ENCODE peak calls at places on chromosomes 11 and 22, in seven cellular contexts. X is IMR-90, S is psoas muscle, C is cardiac muscle cell, V is Caco-2, K is brain microvascular endothelial cell, G is GM12865. U is an unnamed sample.

GRCh38 chr11:396511-396947 is 2.5 kb downstream of the PKP3 start:
- DNase-seq in K (no peak), G (no peak), X (no peak), V (no peak), S (no peak), C (peak; percentile 42), U (no peak)

GRCh38 chr22:32446321-32446720 is 17.9 kb downstream of the BPIFC start:
- DNase-seq in X (peak; percentile 4), K (no peak), C (no peak), S (no peak), G (no peak), V (no peak), U (no peak)

GRCh38 chr11:118156531-118157185 is 4.0 kb upstream of the SCN4B start:
- DNase-seq in G (no peak), K (no peak), S (no peak), X (no peak), C (no peak), V (peak; percentile 58), U (no peak)

GRCh38 chr11:48122656-48123055 is 94.0 kb upstream of the OR4B1 start:
- DNase-seq in X (no peak), V (no peak), C (no peak), S (no peak), G (no peak), K (no peak), U (no peak)

GRCh38 chr22:35177811-35178210 is 79.5 kb upstream of the HMGXB4 start:
- DNase-seq in G (no peak), K (no peak), S (no peak), V (no peak), X (no peak), C (no peak), U (no peak)

GRCh38 chr11:59769086-59769485 is 13.9 kb downstream of the STX3 start:
- DNase-seq in G (no peak), X (no peak), V (no peak), C (no peak), S (no peak), K (no peak), U (no peak)

GRCh38 chr11:79332017-79332416 is 108.8 kb downstream of the TENM4 start:
- DNase-seq in G (no peak), S (no peak), V (no peak), C (peak; percentile 35), K (no peak), X (no peak), U (no peak)

GRCh38 chr11:2107941-2108630 is 31.1 kb downstream of the IGF2 start:
- DNase-seq in S (peak; percentile 23), G (no peak), K (no peak), V (no peak), C (no peak), X (no peak), U (no peak)

GRCh38 chr11:33735166-33735425 is 1.1 kb downstream of the CD59 start:
- DNase-seq in K (no peak), S (no peak), G (no peak), V (peak; percentile 15), C (no peak), X (no peak), U (no peak)

GRCh38 chr22:27621671-27622070 is 179.9 kb downstream of the MN1 start:
- DNase-seq in K (no peak), C (no peak), X (no peak), V (no peak), S (no peak), G (no peak), U (no peak)

GRCh38 chr11:69309800-69310280 is 15.9 kb downstream of the MYEOV start:
- DNase-seq in K (no peak), C (peak; percentile 35), G (no peak), S (no peak), V (no peak), X (peak; percentile 57), U (no peak)

GRCh38 chr11:94297967-94298576 is 6.3 kb upstream of the IZUMO1R start:
- DNase-seq in C (no peak), K (no peak), V (peak; percentile 42), G (peak; percentile 10), S (no peak), X (no peak), U (no peak)

GRCh38 chr22:30984317-30984716 is 15.3 kb downstream of the TUG1 start:
- DNase-seq in G (no peak), X (no peak), V (no peak), C (no peak), S (no peak), K (no peak), U (no peak)

GRCh38 chr22:43658823-43659222 is 153.3 kb downstream of the EFCAB6 start:
- DNase-seq in K (no peak), V (no peak), C (no peak), S (no peak), X (no peak), G (no peak), U (no peak)

GRCh38 chr22:31952459-31952858 is 8.1 kb downstream of the YWHAH start:
- DNase-seq in C (peak; percentile 86), K (peak; percentile 83), S (no peak), X (peak; percentile 93), G (no peak), V (no peak), U (peak; percentile 67)

GRCh38 chr11:109641549-109641948 is 219.6 kb downstream of the C11orf87 start:
- DNase-seq in G (peak; percentile 32), K (peak; percentile 46), X (peak; percentile 38), C (peak; percentile 62), V (peak; percentile 58), S (no peak), U (no peak)

GRCh38 chr11:69100454-69101099 is 51.8 kb downstream of the TPCN2 start:
- DNase-seq in G (no peak), C (no peak), V (no peak), K (no peak), S (no peak), X (no peak), U (no peak)

GRCh38 chr11:44329472-44330230 is 19.7 kb upstream of the ALX4 start:
- DNase-seq in G (no peak), V (no peak), K (no peak), C (no peak), S (no peak), X (no peak), U (no peak)

GRCh38 chr22:42202669-42203068 is 67.8 kb downstream of the TCF20 start:
- DNase-seq in S (no peak), G (no peak), X (peak; percentile 67), V (no peak), C (peak; percentile 30), K (peak; percentile 43), U (peak; percentile 5)

GRCh38 chr11:3189886-3190583 is 24.9 kb upstream of the OSBPL5 start:
- DNase-seq in G (no peak), V (no peak), S (peak; percentile 46), C (no peak), X (no peak), K (no peak), U (no peak)

GRCh38 chr11:104700609-104701008 is 197.7 kb downstream of the CASP12 start:
- DNase-seq in V (no peak), C (peak; percentile 78), X (peak; percentile 84), G (no peak), S (no peak), K (peak; percentile 62), U (peak; percentile 62)

GRCh38 chr11:46386674-46387073 is 4.9 kb downstream of the CHRM4 start:
- DNase-seq in G (no peak), X (peak; percentile 51), K (no peak), C (no peak), S (no peak), V (no peak), U (no peak)
- TF ChIP-seq CTCF in G (no peak), X (no peak), K (no peak), C (no peak), S (no peak), V (no peak), U (no peak)

GRCh38 chr11:7019500-7020182 is 505 bp downstream of the ZNF214 start:
- DNase-seq in X (peak; percentile 20), V (peak; percentile 35), G (peak; percentile 25), C (peak; percentile 42), S (peak; percentile 53), K (peak; percentile 5), U (no peak)
- H3K4me3 ChIP-seq in X (peak overlapping the region; percentile 71), V (peak overlapping the region; percentile 40), G (peak overlapping the region; percentile 87), C (peak overlapping the region; percentile 68), S (peak overlapping the region; percentile 73), K (peak overlapping the region; percentile 89), U (peak overlapping the region; percentile 84)

DNA sequence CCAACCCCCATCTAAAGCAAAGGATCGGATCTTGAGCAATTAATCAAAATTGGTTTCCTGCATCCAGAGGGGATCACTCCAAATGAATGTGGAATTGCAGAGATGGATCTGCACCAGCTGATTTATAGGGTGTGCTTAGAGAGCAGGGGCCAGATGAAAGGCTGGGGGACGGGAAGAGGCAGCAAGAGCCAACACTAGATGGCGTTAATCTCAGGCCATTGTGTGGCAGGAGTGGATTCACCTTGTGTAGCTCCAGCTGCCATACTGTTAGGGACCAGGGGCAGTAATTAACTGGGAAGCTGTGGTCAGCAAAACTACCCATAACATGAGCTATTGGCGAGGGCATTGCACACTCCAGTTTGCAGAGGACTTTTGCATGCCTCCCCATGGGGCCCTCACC is 35.6 kb downstream of the SERPINH1 start:
- DNase-seq in C (peak; percentile 47), G (peak; percentile 57), S (no peak), K (peak; percentile 29), X (no peak), V (peak; percentile 76), U (no peak)
- TF ChIP-seq CTCF in C (peak; percentile 67), G (peak; percentile 69), S (no peak), K (peak; percentile 89), X (peak; percentile 35), V (peak; percentile 87), U (peak; percentile 66)

GRCh38 chr22:47240116-47240515 is 477.7 kb downstream of the TBC1D22A start:
- DNase-seq in V (no peak), G (no peak), K (no peak), C (no peak), S (no peak), X (no peak), U (no peak)
- H3K4me3 ChIP-seq in V (no peak overlapping the region), G (no peak overlapping the region), K (no peak overlapping the region), C (no peak overlapping the region), S (no peak overlapping the region), X (no peak overlapping the region), U (no peak overlapping the region)

DNA sequence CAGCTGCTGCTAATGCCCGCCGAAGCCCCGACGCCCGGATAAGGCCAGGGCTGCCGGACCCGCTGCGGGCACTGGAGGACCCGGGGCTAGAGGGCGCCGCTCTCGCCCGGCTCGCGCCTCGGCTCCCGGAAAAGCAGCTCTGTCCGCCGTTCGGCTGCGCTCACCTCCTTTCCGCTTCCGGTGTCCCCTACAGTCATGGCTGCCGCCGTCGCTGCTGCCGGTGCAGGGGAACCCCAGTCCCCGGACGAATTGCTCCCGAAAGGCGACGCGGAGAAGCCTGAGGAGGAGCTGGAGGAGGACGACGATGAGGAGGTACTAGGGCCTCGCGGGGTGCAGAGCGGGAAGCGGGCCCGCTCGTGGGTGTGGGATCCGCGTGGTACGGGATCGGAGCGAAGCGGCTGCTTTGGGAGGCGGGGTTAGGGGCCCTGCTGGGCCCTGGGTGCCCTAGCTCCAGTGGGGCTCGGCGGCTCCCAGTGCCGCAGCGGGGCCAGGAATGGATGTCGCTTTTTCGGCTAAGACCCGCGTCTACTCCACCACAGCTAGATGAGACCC is at the start of gene TOMM22:
- DNase-seq in C (peak; percentile 90), V (peak; percentile 92), G (peak; percentile 93), X (peak; percentile 83), S (peak; percentile 95), K (peak; percentile 77), U (no peak)
- TF ChIP-seq CTCF in C (peak; percentile 68), V (no peak), G (peak; percentile 72), X (peak; percentile 82), S (peak; percentile 59), K (peak; percentile 61), U (peak; percentile 91)